ENCODE peak calls at places on chromosomes 11 and 22, in five cellular contexts. F is CD4-positive, alpha-beta memory T cell; N is amygdala; O is effector CD4-positive, alpha-beta T cell; T is HFFc6. Q is an unnamed sample.

GRCh38 chr22:46515208-46516111 is 22.0 kb downstream of the CELSR1 start:
- DNase-seq in T (peak), F (no peak), O (no peak), N (no peak), Q (no peak)

GRCh38 chr11:3157381-3158130 is 7.6 kb downstream of the OSBPL5 start:
- DNase-seq in F (no peak), T (no peak), O (no peak), N (no peak), Q (no peak)

GRCh38 chr11:63620928-63621539 is 6.8 kb upstream of the PLAAT3 start:
- DNase-seq in T (no peak), N (no peak), F (no peak), O (no peak), Q (no peak)

GRCh38 chr11:120880791-120881190 is 143.1 kb upstream of the TBCEL start:
- DNase-seq in T (no peak), N (no peak), O (no peak), F (no peak), Q (no peak)

GRCh38 chr22:24521791-24522245 is 26.7 kb downstream of the UPB1 start:
- DNase-seq in N (no peak), F (peak), O (no peak), T (peak), Q (no peak)

GRCh38 chr22:36872866-36873498 is 12.2 kb downstream of the NCF4 start:
- DNase-seq in T (no peak), N (no peak), F (no peak), O (no peak), Q (no peak)

GRCh38 chr22:40265783-40266182 is 80.5 kb upstream of the ADSL start:
- DNase-seq in F (no peak), T (no peak), N (no peak), O (no peak), Q (no peak)

GRCh38 chr11:18749681-18750319 is 23.8 kb upstream of the IGSF22 start:
- DNase-seq in T (peak), N (peak), O (no peak), F (no peak), Q (peak)